ENCODE peak calls at places on chromosome 9, in five cellular contexts. One of them, this sample, is unnamed.

GRCh38 chr9:97041898-97042297 is 3.0 kb upstream of the CTSV start:
- DNase-seq in stimulated activated CD4-positive, alpha-beta T cell treated with anti-CD3 and anti-CD28 coated beads, Interleukin-2, amount 100 ng/mL, for 48 hours: no peak
- DNase-seq in activated CD4-positive, CD25-positive, alpha-beta regulatory T cell treated with anti-CD3 and anti-CD28 coated beads, Interleukin-2, amount 50 U/mL, for 72 hours: no peak
- DNase-seq in Kasumi-1: peak
- DNase-seq in activated effector memory CD4-positive, alpha-beta T cell treated with anti-CD3 and anti-CD28 coated beads, Interleukin-2, amount 50 U/mL, for 16 hours: no peak
- DNase-seq in this sample: no peak

GRCh38 chr9:134475051-134475790 is 149.0 kb downstream of the RXRA start:
- DNase-seq in stimulated activated CD4-positive, alpha-beta T cell treated with anti-CD3 and anti-CD28 coated beads, Interleukin-2, amount 100 ng/mL, for 48 hours: peak
- DNase-seq in activated CD4-positive, CD25-positive, alpha-beta regulatory T cell treated with anti-CD3 and anti-CD28 coated beads, Interleukin-2, amount 50 U/mL, for 72 hours: no peak
- DNase-seq in Kasumi-1: peak
- DNase-seq in activated effector memory CD4-positive, alpha-beta T cell treated with anti-CD3 and anti-CD28 coated beads, Interleukin-2, amount 50 U/mL, for 16 hours: no peak
- DNase-seq in this sample: no peak

GRCh38 chr9:105127863-105128220 is 116.6 kb upstream of the SLC44A1 start:
- DNase-seq in stimulated activated CD4-positive, alpha-beta T cell treated with anti-CD3 and anti-CD28 coated beads, Interleukin-2, amount 100 ng/mL, for 48 hours: peak
- DNase-seq in activated CD4-positive, CD25-positive, alpha-beta regulatory T cell treated with anti-CD3 and anti-CD28 coated beads, Interleukin-2, amount 50 U/mL, for 72 hours: no peak
- DNase-seq in Kasumi-1: peak
- DNase-seq in activated effector memory CD4-positive, alpha-beta T cell treated with anti-CD3 and anti-CD28 coated beads, Interleukin-2, amount 50 U/mL, for 16 hours: peak
- DNase-seq in this sample: peak

GRCh38 chr9:35718726-35719511 is 13.1 kb downstream of the TLN1 start:
- DNase-seq in stimulated activated CD4-positive, alpha-beta T cell treated with anti-CD3 and anti-CD28 coated beads, Interleukin-2, amount 100 ng/mL, for 48 hours: no peak
- DNase-seq in activated CD4-positive, CD25-positive, alpha-beta regulatory T cell treated with anti-CD3 and anti-CD28 coated beads, Interleukin-2, amount 50 U/mL, for 72 hours: no peak
- DNase-seq in Kasumi-1: no peak
- DNase-seq in activated effector memory CD4-positive, alpha-beta T cell treated with anti-CD3 and anti-CD28 coated beads, Interleukin-2, amount 50 U/mL, for 16 hours: no peak
- DNase-seq in this sample: no peak

GRCh38 chr9:21031091-21031817 is at the start of gene HACD4:
- DNase-seq in stimulated activated CD4-positive, alpha-beta T cell treated with anti-CD3 and anti-CD28 coated beads, Interleukin-2, amount 100 ng/mL, for 48 hours: peak
- DNase-seq in activated CD4-positive, CD25-positive, alpha-beta regulatory T cell treated with anti-CD3 and anti-CD28 coated beads, Interleukin-2, amount 50 U/mL, for 72 hours: peak
- DNase-seq in Kasumi-1: peak
- DNase-seq in activated effector memory CD4-positive, alpha-beta T cell treated with anti-CD3 and anti-CD28 coated beads, Interleukin-2, amount 50 U/mL, for 16 hours: peak
- DNase-seq in this sample: peak

GRCh38 chr9:89323257-89323841 is 5.0 kb downstream of the SECISBP2 start:
- DNase-seq in stimulated activated CD4-positive, alpha-beta T cell treated with anti-CD3 and anti-CD28 coated beads, Interleukin-2, amount 100 ng/mL, for 48 hours: no peak
- DNase-seq in activated CD4-positive, CD25-positive, alpha-beta regulatory T cell treated with anti-CD3 and anti-CD28 coated beads, Interleukin-2, amount 50 U/mL, for 72 hours: no peak
- DNase-seq in Kasumi-1: no peak
- DNase-seq in activated effector memory CD4-positive, alpha-beta T cell treated with anti-CD3 and anti-CD28 coated beads, Interleukin-2, amount 50 U/mL, for 16 hours: no peak
- DNase-seq in this sample: no peak

GRCh38 chr9:93031629-93032431 is 26.7 kb upstream of the SUSD3 start:
- DNase-seq in stimulated activated CD4-positive, alpha-beta T cell treated with anti-CD3 and anti-CD28 coated beads, Interleukin-2, amount 100 ng/mL, for 48 hours: no peak
- DNase-seq in activated CD4-positive, CD25-positive, alpha-beta regulatory T cell treated with anti-CD3 and anti-CD28 coated beads, Interleukin-2, amount 50 U/mL, for 72 hours: no peak
- DNase-seq in Kasumi-1: no peak
- DNase-seq in activated effector memory CD4-positive, alpha-beta T cell treated with anti-CD3 and anti-CD28 coated beads, Interleukin-2, amount 50 U/mL, for 16 hours: no peak
- DNase-seq in this sample: no peak

GRCh38 chr9:16057541-16057940 is 504.7 kb downstream of the CCDC171 start:
- DNase-seq in stimulated activated CD4-positive, alpha-beta T cell treated with anti-CD3 and anti-CD28 coated beads, Interleukin-2, amount 100 ng/mL, for 48 hours: no peak
- DNase-seq in activated CD4-positive, CD25-positive, alpha-beta regulatory T cell treated with anti-CD3 and anti-CD28 coated beads, Interleukin-2, amount 50 U/mL, for 72 hours: no peak
- DNase-seq in Kasumi-1: no peak
- DNase-seq in activated effector memory CD4-positive, alpha-beta T cell treated with anti-CD3 and anti-CD28 coated beads, Interleukin-2, amount 50 U/mL, for 16 hours: no peak
- DNase-seq in this sample: no peak

GRCh38 chr9:107733530-107733907 is 243.9 kb upstream of the KLF4 start:
- DNase-seq in stimulated activated CD4-positive, alpha-beta T cell treated with anti-CD3 and anti-CD28 coated beads, Interleukin-2, amount 100 ng/mL, for 48 hours: no peak
- DNase-seq in activated CD4-positive, CD25-positive, alpha-beta regulatory T cell treated with anti-CD3 and anti-CD28 coated beads, Interleukin-2, amount 50 U/mL, for 72 hours: no peak
- DNase-seq in Kasumi-1: no peak
- DNase-seq in activated effector memory CD4-positive, alpha-beta T cell treated with anti-CD3 and anti-CD28 coated beads, Interleukin-2, amount 50 U/mL, for 16 hours: no peak
- DNase-seq in this sample: no peak

GRCh38 chr9:137723396-137724113 is 104.8 kb downstream of the EHMT1 start:
- DNase-seq in stimulated activated CD4-positive, alpha-beta T cell treated with anti-CD3 and anti-CD28 coated beads, Interleukin-2, amount 100 ng/mL, for 48 hours: no peak
- DNase-seq in activated CD4-positive, CD25-positive, alpha-beta regulatory T cell treated with anti-CD3 and anti-CD28 coated beads, Interleukin-2, amount 50 U/mL, for 72 hours: no peak
- DNase-seq in Kasumi-1: no peak
- DNase-seq in activated effector memory CD4-positive, alpha-beta T cell treated with anti-CD3 and anti-CD28 coated beads, Interleukin-2, amount 50 U/mL, for 16 hours: peak
- DNase-seq in this sample: no peak

GRCh38 chr9:97349400-97349799 is 41.9 kb downstream of the CCDC180 start:
- DNase-seq in stimulated activated CD4-positive, alpha-beta T cell treated with anti-CD3 and anti-CD28 coated beads, Interleukin-2, amount 100 ng/mL, for 48 hours: no peak
- DNase-seq in activated CD4-positive, CD25-positive, alpha-beta regulatory T cell treated with anti-CD3 and anti-CD28 coated beads, Interleukin-2, amount 50 U/mL, for 72 hours: no peak
- DNase-seq in Kasumi-1: no peak
- DNase-seq in activated effector memory CD4-positive, alpha-beta T cell treated with anti-CD3 and anti-CD28 coated beads, Interleukin-2, amount 50 U/mL, for 16 hours: no peak
- DNase-seq in this sample: no peak

GRCh38 chr9:4126996-4127395 is 172.9 kb downstream of the GLIS3 start:
- DNase-seq in stimulated activated CD4-positive, alpha-beta T cell treated with anti-CD3 and anti-CD28 coated beads, Interleukin-2, amount 100 ng/mL, for 48 hours: no peak
- DNase-seq in activated CD4-positive, CD25-positive, alpha-beta regulatory T cell treated with anti-CD3 and anti-CD28 coated beads, Interleukin-2, amount 50 U/mL, for 72 hours: no peak
- DNase-seq in Kasumi-1: no peak
- DNase-seq in activated effector memory CD4-positive, alpha-beta T cell treated with anti-CD3 and anti-CD28 coated beads, Interleukin-2, amount 50 U/mL, for 16 hours: no peak
- DNase-seq in this sample: no peak

GRCh38 chr9:125982798-125983406 is 235.7 kb downstream of the PBX3 start:
- DNase-seq in stimulated activated CD4-positive, alpha-beta T cell treated with anti-CD3 and anti-CD28 coated beads, Interleukin-2, amount 100 ng/mL, for 48 hours: no peak
- DNase-seq in activated CD4-positive, CD25-positive, alpha-beta regulatory T cell treated with anti-CD3 and anti-CD28 coated beads, Interleukin-2, amount 50 U/mL, for 72 hours: no peak
- DNase-seq in Kasumi-1: no peak
- DNase-seq in activated effector memory CD4-positive, alpha-beta T cell treated with anti-CD3 and anti-CD28 coated beads, Interleukin-2, amount 50 U/mL, for 16 hours: peak
- DNase-seq in this sample: no peak

GRCh38 chr9:134537891-134538520 is 103.6 kb upstream of the COL5A1 start:
- DNase-seq in stimulated activated CD4-positive, alpha-beta T cell treated with anti-CD3 and anti-CD28 coated beads, Interleukin-2, amount 100 ng/mL, for 48 hours: no peak
- DNase-seq in activated CD4-positive, CD25-positive, alpha-beta regulatory T cell treated with anti-CD3 and anti-CD28 coated beads, Interleukin-2, amount 50 U/mL, for 72 hours: no peak
- DNase-seq in Kasumi-1: no peak
- DNase-seq in activated effector memory CD4-positive, alpha-beta T cell treated with anti-CD3 and anti-CD28 coated beads, Interleukin-2, amount 50 U/mL, for 16 hours: no peak
- DNase-seq in this sample: no peak

GRCh38 chr9:111945216-111945615 is 48.6 kb downstream of the UGCG start:
- DNase-seq in stimulated activated CD4-positive, alpha-beta T cell treated with anti-CD3 and anti-CD28 coated beads, Interleukin-2, amount 100 ng/mL, for 48 hours: no peak
- DNase-seq in activated CD4-positive, CD25-positive, alpha-beta regulatory T cell treated with anti-CD3 and anti-CD28 coated beads, Interleukin-2, amount 50 U/mL, for 72 hours: no peak
- DNase-seq in Kasumi-1: no peak
- DNase-seq in activated effector memory CD4-positive, alpha-beta T cell treated with anti-CD3 and anti-CD28 coated beads, Interleukin-2, amount 50 U/mL, for 16 hours: peak
- DNase-seq in this sample: no peak

GRCh38 chr9:15722888-15723287 is 170.0 kb downstream of the CCDC171 start:
- DNase-seq in stimulated activated CD4-positive, alpha-beta T cell treated with anti-CD3 and anti-CD28 coated beads, Interleukin-2, amount 100 ng/mL, for 48 hours: no peak
- DNase-seq in activated CD4-positive, CD25-positive, alpha-beta regulatory T cell treated with anti-CD3 and anti-CD28 coated beads, Interleukin-2, amount 50 U/mL, for 72 hours: no peak
- DNase-seq in Kasumi-1: no peak
- DNase-seq in activated effector memory CD4-positive, alpha-beta T cell treated with anti-CD3 and anti-CD28 coated beads, Interleukin-2, amount 50 U/mL, for 16 hours: no peak
- DNase-seq in this sample: no peak

GRCh38 chr9:91943876-91944470 is 6.1 kb downstream of the ROR2 start:
- DNase-seq in stimulated activated CD4-positive, alpha-beta T cell treated with anti-CD3 and anti-CD28 coated beads, Interleukin-2, amount 100 ng/mL, for 48 hours: no peak
- DNase-seq in activated CD4-positive, CD25-positive, alpha-beta regulatory T cell treated with anti-CD3 and anti-CD28 coated beads, Interleukin-2, amount 50 U/mL, for 72 hours: no peak
- DNase-seq in Kasumi-1: no peak
- DNase-seq in activated effector memory CD4-positive, alpha-beta T cell treated with anti-CD3 and anti-CD28 coated beads, Interleukin-2, amount 50 U/mL, for 16 hours: no peak
- DNase-seq in this sample: no peak

GRCh38 chr9:27457445-27457844 is 66.6 kb upstream of the IFNK start:
- DNase-seq in stimulated activated CD4-positive, alpha-beta T cell treated with anti-CD3 and anti-CD28 coated beads, Interleukin-2, amount 100 ng/mL, for 48 hours: no peak
- DNase-seq in activated CD4-positive, CD25-positive, alpha-beta regulatory T cell treated with anti-CD3 and anti-CD28 coated beads, Interleukin-2, amount 50 U/mL, for 72 hours: no peak
- DNase-seq in Kasumi-1: no peak
- DNase-seq in activated effector memory CD4-positive, alpha-beta T cell treated with anti-CD3 and anti-CD28 coated beads, Interleukin-2, amount 50 U/mL, for 16 hours: no peak
- DNase-seq in this sample: no peak